ENCODE peak calls at places on chromosomes 12 and 14, in four cellular contexts. R, K, S and Y are unnamed samples.

GRCh38 chr14:86404425-86404824 is 874.5 kb downstream of the FLRT2 start:
- DNase-seq in S (no peak), K (no peak), R (no peak), Y (peak)

GRCh38 chr14:74765721-74766120 is 2.6 kb downstream of the YLPM1 start:
- DNase-seq in K (no peak), R (no peak), S (no peak), Y (no peak)

GRCh38 chr12:95385646-95386045 is 88.3 kb upstream of the METAP2 start:
- DNase-seq in S (no peak), R (peak), K (no peak), Y (no peak)

GRCh38 chr12:119682635-119683340 is 14.9 kb downstream of the PRKAB1 start:
- DNase-seq in K (no peak), R (no peak), S (no peak), Y (no peak)

GRCh38 chr12:40921563-40922163 is 229.4 kb downstream of the CNTN1 start:
- DNase-seq in R (peak), S (no peak), K (no peak), Y (no peak)

GRCh38 chr14:61213116-61213720 is 67.9 kb downstream of the TMEM30B start:
- DNase-seq in R (peak), K (no peak), S (no peak), Y (no peak)

GRCh38 chr14:65303185-65303901 is 109.2 kb upstream of the FUT8 start:
- DNase-seq in S (peak), K (no peak), R (peak), Y (peak)

GRCh38 chr14:21436567-21437062 is 19.3 kb downstream of the CHD8 start:
- DNase-seq in K (no peak), S (no peak), R (no peak), Y (no peak)

GRCh38 chr12:57131896-57132744 is 3.8 kb downstream of the LRP1 start:
- DNase-seq in R (no peak), S (no peak), K (no peak), Y (no peak)

GRCh38 chr14:105433161-105433605 is 13.6 kb downstream of the MTA1 start:
- DNase-seq in R (no peak), S (no peak), K (no peak), Y (no peak)

GRCh38 chr12:46187023-46187422 is 81.8 kb downstream of the SLC38A1 start:
- DNase-seq in K (no peak), R (peak), S (no peak), Y (peak)

GRCh38 chr14:65972891-65973290 is 513.3 kb upstream of the CCDC196 start:
- DNase-seq in K (no peak), S (no peak), R (peak), Y (peak)

GRCh38 chr14:21084988-21085853 is 13.2 kb downstream of the ZNF219 start:
- DNase-seq in R (peak), S (no peak), K (no peak), Y (peak)

GRCh38 chr12:45762185-45763110 is 32.9 kb downstream of the ARID2 start:
- DNase-seq in K (no peak), R (peak), S (no peak), Y (peak)

GRCh38 chr12:115204957-115205754 is 521.2 kb upstream of the TBX3 start:
- DNase-seq in S (no peak), R (peak), K (no peak), Y (peak)